ENCODE peak calls at places on chromosome 10, in five cellular contexts. H is transverse colon, T is AG09319, X is stomach, Q is A172. M is an unnamed sample.

GRCh38 chr10:120600871-120601644 is 144.0 kb downstream of the PLPP4 start:
- DNase-seq in Q (peak; percentile 72), X (no peak), T (no peak), H (no peak), M (no peak)

GRCh38 chr10:98610301-98610700 is 163.6 kb upstream of the HPS1 start:
- DNase-seq in X (no peak), T (no peak), Q (no peak), H (no peak), M (no peak)

GRCh38 chr10:110733256-110733952 is 89.3 kb downstream of the RBM20 start:
- DNase-seq in X (no peak), Q (peak; percentile 51), T (no peak), H (no peak), M (no peak)

GRCh38 chr10:35452847-35453246 is 116.5 kb downstream of the CCNY start:
- DNase-seq in T (no peak), X (no peak), Q (no peak), H (no peak), M (no peak)

GRCh38 chr10:75513292-75513691 is 81.9 kb downstream of the LRMDA start:
- DNase-seq in X (no peak), Q (no peak), H (no peak), T (no peak), M (no peak)

GRCh38 chr10:71268751-71269150 is 50.3 kb upstream of the SLC29A3 start:
- DNase-seq in T (no peak), Q (no peak), H (no peak), X (no peak), M (no peak)

GRCh38 chr10:4514445-4515108 is 311.4 kb upstream of the AKR1E2 start:
- DNase-seq in Q (no peak), T (no peak), X (no peak), H (peak; percentile 38), M (no peak)

GRCh38 chr10:119313645-119314044 is 106.3 kb downstream of the GRK5 start:
- DNase-seq in Q (peak; percentile 61), H (peak; percentile 43), X (no peak), T (no peak), M (no peak)

GRCh38 chr10:76009531-76009930 is 578.1 kb downstream of the LRMDA start:
- DNase-seq in T (no peak), H (no peak), Q (no peak), X (no peak), M (no peak)

GRCh38 chr10:133357293-133358151 is at the start of gene FUOM:
- DNase-seq in Q (no peak), T (no peak), X (no peak), H (peak; percentile 58), M (no peak)

GRCh38 chr10:110764378-110764777 is 107.3 kb upstream of the PDCD4 start:
- DNase-seq in T (no peak), X (no peak), H (no peak), Q (no peak), M (no peak)

GRCh38 chr10:43257210-43258031 is 9.4 kb downstream of the RASGEF1A start:
- DNase-seq in X (no peak), H (no peak), T (no peak), Q (no peak), M (no peak)

GRCh38 chr10:86265877-86266259 is 100.7 kb downstream of the GRID1 start:
- DNase-seq in T (no peak), Q (no peak), X (peak; percentile 3), H (no peak), M (no peak)

GRCh38 chr10:114684085-114684821 is 26.2 kb upstream of the ABLIM1 start:
- DNase-seq in Q (no peak), T (no peak), X (peak; percentile 69), H (peak; percentile 80), M (no peak)

GRCh38 chr10:86440874-86441838 is 74.6 kb upstream of the GRID1 start:
- DNase-seq in X (no peak), T (no peak), Q (peak; percentile 42), H (no peak), M (no peak)

GRCh38 chr10:5534880-5535856 is 10.4 kb downstream of the CALML3 start:
- DNase-seq in Q (no peak), T (peak; percentile 86), H (no peak), X (no peak), M (no peak)

GRCh38 chr10:116721991-116722392 is 20.4 kb downstream of the HSPA12A start:
- DNase-seq in T (no peak), Q (peak; percentile 53), X (no peak), H (no peak), M (no peak)

GRCh38 chr10:62851449-62851848 is 35.3 kb upstream of the EGR2 start:
- DNase-seq in Q (no peak), H (peak; percentile 10), T (no peak), X (no peak), M (peak; percentile 29)

GRCh38 chr10:31980471-31980870 is 51.8 kb upstream of the ARHGAP12 start:
- DNase-seq in Q (no peak), T (no peak), H (no peak), X (no peak), M (no peak)

GRCh38 chr10:6813876-6814275 is 233.8 kb upstream of the PRKCQ start:
- DNase-seq in Q (no peak), X (no peak), T (no peak), H (no peak), M (no peak)

GRCh38 chr10:110504111-110504735 is 6.5 kb downstream of the DUSP5 start:
- DNase-seq in X (peak; percentile 41), Q (peak; percentile 61), T (peak; percentile 66), H (peak; percentile 55), M (no peak)

GRCh38 chr10:128362514-128362913 is 236.3 kb upstream of the MKI67 start:
- DNase-seq in Q (no peak), H (no peak), X (no peak), T (no peak), M (no peak)

GRCh38 chr10:83617692-83618325 is 521.5 kb upstream of the GHITM start:
- DNase-seq in X (no peak), H (no peak), Q (no peak), T (no peak), M (no peak)

GRCh38 chr10:71302874-71303568 is 16.0 kb upstream of the SLC29A3 start:
- DNase-seq in T (peak; percentile 16), Q (peak; percentile 49), H (no peak), X (no peak), M (no peak)

GRCh38 chr10:125151170-125151823 is 9.1 kb downstream of the CTBP2 start:
- DNase-seq in X (no peak), H (no peak), T (no peak), Q (no peak), M (no peak)

GRCh38 chr10:102678842-102679289 is 34.6 kb downstream of the TRIM8 start:
- DNase-seq in Q (peak; percentile 49), T (no peak), X (peak; percentile 78), H (peak; percentile 71), M (peak; percentile 64)

GRCh38 chr10:89327803-89328441 is at the start of gene IFIT3:
- DNase-seq in X (peak; percentile 35), T (peak; percentile 91), H (peak; percentile 52), Q (peak; percentile 86), M (no peak)

GRCh38 chr10:26365681-26366327 is 72.3 kb upstream of the APBB1IP start:
- DNase-seq in T (no peak), Q (no peak), H (no peak), X (no peak), M (no peak)

GRCh38 chr10:3719024-3719843 is 65.8 kb downstream of the KLF6 start:
- DNase-seq in X (no peak), H (no peak), Q (no peak), T (no peak), M (no peak)

GRCh38 chr10:89836840-89837172 is 135.4 kb downstream of the KIF20B start:
- DNase-seq in H (no peak), T (no peak), Q (no peak), X (no peak), M (no peak)

GRCh38 chr10:110141185-110141584 is 66.2 kb upstream of the MXI1 start:
- DNase-seq in H (peak; percentile 38), T (no peak), X (no peak), Q (no peak), M (no peak)

GRCh38 chr10:45004661-45005060 is 3.9 kb downstream of the ZNF22 start:
- DNase-seq in H (no peak), Q (no peak), X (no peak), T (no peak), M (no peak)

GRCh38 chr10:44006826-44007225 is 358.1 kb upstream of the ZNF32 start:
- DNase-seq in T (no peak), H (no peak), Q (no peak), X (no peak), M (no peak)

GRCh38 chr10:32445036-32445435 is 904 bp upstream of the CCDC7 start:
- DNase-seq in H (no peak), T (no peak), Q (no peak), X (no peak), M (no peak)

M was measured in iPS DF 6.9.